ENCODE peak calls at places on chromosomes 13 and 19, in six cellular contexts. One of them, this sample, is unnamed.

GRCh38 chr19:5149930-5150329 is 181.0 kb downstream of the KDM4B start:
- DNase-seq in CD8-positive, alpha-beta T cell: no peak
- DNase-seq in HTR-8/SVneo: no peak
- DNase-seq in NCI-H774: no peak
- DNase-seq in dermis microvascular lymphatic vessel endothelial cell: no peak
- DNase-seq in T-helper 2 cell: no peak
- DNase-seq in this sample: no peak

GRCh38 chr13:97600438-97601080 is 166.6 kb downstream of the RAP2A start:
- DNase-seq in NCI-H774: no peak
- DNase-seq in HTR-8/SVneo: peak
- DNase-seq in T-helper 2 cell: no peak
- DNase-seq in CD8-positive, alpha-beta T cell: no peak
- DNase-seq in dermis microvascular lymphatic vessel endothelial cell: peak
- DNase-seq in this sample: no peak

GRCh38 chr13:49784886-49785570 is 7.5 kb downstream of the KPNA3 start:
- DNase-seq in NCI-H774: no peak
- DNase-seq in dermis microvascular lymphatic vessel endothelial cell: no peak
- DNase-seq in T-helper 2 cell: no peak
- DNase-seq in CD8-positive, alpha-beta T cell: no peak
- DNase-seq in HTR-8/SVneo: no peak
- DNase-seq in this sample: no peak

GRCh38 chr13:96946709-96947311 is 47.5 kb downstream of the OXGR1 start:
- DNase-seq in T-helper 2 cell: no peak
- DNase-seq in HTR-8/SVneo: no peak
- DNase-seq in NCI-H774: no peak
- DNase-seq in CD8-positive, alpha-beta T cell: no peak
- DNase-seq in dermis microvascular lymphatic vessel endothelial cell: no peak
- DNase-seq in this sample: no peak

GRCh38 chr19:42397315-42398166 is 7.4 kb upstream of the CNFN start:
- DNase-seq in T-helper 2 cell: no peak
- DNase-seq in dermis microvascular lymphatic vessel endothelial cell: peak
- DNase-seq in HTR-8/SVneo: no peak
- DNase-seq in CD8-positive, alpha-beta T cell: no peak
- DNase-seq in NCI-H774: no peak
- DNase-seq in this sample: peak

GRCh38 chr19:1399079-1399478 is 2.3 kb downstream of the GAMT start:
- DNase-seq in CD8-positive, alpha-beta T cell: no peak
- DNase-seq in HTR-8/SVneo: no peak
- DNase-seq in T-helper 2 cell: no peak
- DNase-seq in NCI-H774: no peak
- DNase-seq in dermis microvascular lymphatic vessel endothelial cell: no peak
- DNase-seq in this sample: no peak

GRCh38 chr13:67015976-67016600 is 214.0 kb downstream of the PCDH9 start:
- DNase-seq in NCI-H774: no peak
- DNase-seq in HTR-8/SVneo: no peak
- DNase-seq in T-helper 2 cell: no peak
- DNase-seq in CD8-positive, alpha-beta T cell: no peak
- DNase-seq in dermis microvascular lymphatic vessel endothelial cell: no peak
- DNase-seq in this sample: no peak

GRCh38 chr13:44311011-44311481 is 62.6 kb upstream of the SERP2 start:
- DNase-seq in dermis microvascular lymphatic vessel endothelial cell: no peak
- DNase-seq in HTR-8/SVneo: no peak
- DNase-seq in T-helper 2 cell: no peak
- DNase-seq in NCI-H774: no peak
- DNase-seq in CD8-positive, alpha-beta T cell: no peak
- DNase-seq in this sample: no peak

GRCh38 chr19:18100710-18101109 is 3.1 kb downstream of the MAST3 start:
- DNase-seq in NCI-H774: no peak
- DNase-seq in HTR-8/SVneo: no peak
- DNase-seq in CD8-positive, alpha-beta T cell: no peak
- DNase-seq in dermis microvascular lymphatic vessel endothelial cell: peak
- DNase-seq in T-helper 2 cell: no peak
- DNase-seq in this sample: no peak

GRCh38 chr19:310141-310651 is 19.0 kb upstream of the PLPP2 start:
- DNase-seq in CD8-positive, alpha-beta T cell: no peak
- DNase-seq in HTR-8/SVneo: no peak
- DNase-seq in dermis microvascular lymphatic vessel endothelial cell: peak
- DNase-seq in T-helper 2 cell: no peak
- DNase-seq in NCI-H774: no peak
- DNase-seq in this sample: no peak

GRCh38 chr13:59946924-59947323 is 216.8 kb downstream of the DIAPH3 start:
- DNase-seq in HTR-8/SVneo: no peak
- DNase-seq in NCI-H774: no peak
- DNase-seq in T-helper 2 cell: no peak
- DNase-seq in dermis microvascular lymphatic vessel endothelial cell: no peak
- DNase-seq in CD8-positive, alpha-beta T cell: no peak
- DNase-seq in this sample: no peak

GRCh38 chr19:2663920-2664571 is 38.4 kb downstream of the GNG7 start:
- DNase-seq in CD8-positive, alpha-beta T cell: no peak
- DNase-seq in NCI-H774: no peak
- DNase-seq in T-helper 2 cell: no peak
- DNase-seq in HTR-8/SVneo: no peak
- DNase-seq in dermis microvascular lymphatic vessel endothelial cell: no peak
- DNase-seq in this sample: no peak

GRCh38 chr19:4791183-4792018 is at the start of gene FEM1A:
- DNase-seq in dermis microvascular lymphatic vessel endothelial cell: peak
- DNase-seq in NCI-H774: peak
- DNase-seq in HTR-8/SVneo: peak
- DNase-seq in CD8-positive, alpha-beta T cell: peak
- DNase-seq in T-helper 2 cell: peak
- DNase-seq in this sample: peak

GRCh38 chr13:106118050-106118449 is 417.4 kb downstream of the EFNB2 start:
- DNase-seq in NCI-H774: no peak
- DNase-seq in T-helper 2 cell: no peak
- DNase-seq in HTR-8/SVneo: no peak
- DNase-seq in dermis microvascular lymphatic vessel endothelial cell: no peak
- DNase-seq in CD8-positive, alpha-beta T cell: no peak
- DNase-seq in this sample: no peak

This sample was measured in H54.